ENCODE peak calls at places on chromosomes 2 and 18, in five cellular contexts. O is effector CD4-positive, alpha-beta T cell; Q is anterior cingulate cortex; U is GM06990; H is A673. C is an unnamed sample.

GRCh38 chr2:53727921-53728320 is 39.7 kb upstream of the CHAC2 start:
- DNase-seq in U (no peak), Q (no peak), H (no peak), O (no peak), C (no peak)

GRCh38 chr2:238596571-238597551 is 170.1 kb downstream of the ASB1 start:
- DNase-seq in O (no peak), U (no peak), Q (no peak), H (peak), C (no peak)

GRCh38 chr2:51511002-51511401 is 479.1 kb upstream of the NRXN1 start:
- DNase-seq in O (no peak), H (no peak), Q (no peak), U (no peak), C (no peak)

GRCh38 chr2:150153646-150154307 is 333.7 kb downstream of the RND3 start:
- DNase-seq in U (no peak), H (no peak), Q (no peak), O (no peak), C (no peak)

GRCh38 chr2:128411431-128411830 is 92.8 kb upstream of the HS6ST1 start:
- DNase-seq in O (no peak), H (no peak), U (no peak), Q (no peak), C (no peak)

GRCh38 chr2:159518321-159519005 is 97.9 kb downstream of the BAZ2B start:
- DNase-seq in H (no peak), O (no peak), U (no peak), Q (no peak), C (no peak)

GRCh38 chr2:120613742-120614481 is 121.8 kb upstream of the GLI2 start:
- DNase-seq in Q (no peak), H (no peak), O (no peak), U (no peak), C (no peak)

GRCh38 chr2:197205590-197206215 is 104.9 kb downstream of the ANKRD44 start:
- DNase-seq in H (no peak), U (no peak), O (peak), Q (no peak), C (peak)

GRCh38 chr2:237865623-237866041 is 6.2 kb downstream of the RAMP1 start:
- DNase-seq in H (no peak), Q (no peak), U (no peak), O (no peak), C (no peak)

GRCh38 chr18:48124857-48125626 is 194.6 kb upstream of the SMAD2 start:
- DNase-seq in H (no peak), O (no peak), U (peak), Q (no peak), C (no peak)

GRCh38 chr2:174328309-174329156 is 6.2 kb upstream of the SP9 start:
- DNase-seq in O (no peak), U (peak), Q (no peak), H (no peak), C (no peak)

GRCh38 chr18:12668041-12668440 is 10.1 kb upstream of the SPIRE1 start:
- DNase-seq in H (no peak), O (no peak), Q (no peak), U (no peak), C (no peak)

GRCh38 chr2:69385443-69386151 is 1.4 kb downstream of the GFPT1 start:
- DNase-seq in O (no peak), H (peak), Q (no peak), U (no peak), C (no peak)

GRCh38 chr2:12734914-12735654 is 18.3 kb downstream of the TRIB2 start:
- DNase-seq in O (no peak), Q (no peak), H (no peak), U (no peak), C (no peak)

GRCh38 chr2:236662231-236663160 is 92.9 kb downstream of the ACKR3 start:
- DNase-seq in U (no peak), H (no peak), Q (no peak), O (no peak), C (no peak)

GRCh38 chr18:72160504-72161445 is 383.4 kb downstream of the CBLN2 start:
- DNase-seq in O (no peak), Q (no peak), H (no peak), U (no peak), C (no peak)

GRCh38 chr2:207766697-207767460 is 2.8 kb downstream of the FZD5 start:
- DNase-seq in O (no peak), H (no peak), Q (no peak), U (peak), C (no peak)

GRCh38 chr18:44943201-44943881 is 262.7 kb downstream of the SETBP1 start:
- DNase-seq in Q (no peak), U (no peak), H (peak), O (no peak), C (no peak)

GRCh38 chr2:204177977-204178522 is 241.5 kb downstream of the ICOS start:
- DNase-seq in O (peak), Q (no peak), U (no peak), H (peak), C (peak)

GRCh38 chr2:70984576-70985282 is 6.3 kb downstream of the ANKRD53 start:
- DNase-seq in Q (no peak), O (peak), U (peak), H (peak), C (peak)

GRCh38 chr18:73318732-73319479 is 451.1 kb upstream of the NETO1 start:
- DNase-seq in Q (no peak), U (no peak), H (no peak), O (no peak), C (no peak)

GRCh38 chr2:118048396-118048795 is 34.5 kb upstream of the CCDC93 start:
- DNase-seq in H (no peak), Q (no peak), U (no peak), O (no peak), C (no peak)

GRCh38 chr2:165833156-165833555 is 39.1 kb upstream of the GALNT3 start:
- DNase-seq in Q (no peak), H (peak), U (no peak), O (no peak), C (no peak)

GRCh38 chr2:124476291-124476690 is 451.2 kb downstream of the CNTNAP5 start:
- DNase-seq in O (no peak), U (no peak), Q (no peak), H (no peak), C (no peak)